ENCODE peak calls at places on chromosome 10, in eight cellular contexts. T, A, K, L, X, Y, V and O are unnamed samples.

GRCh38 chr10:3085785-3086567 is 18.6 kb downstream of the PFKP start:
- DNase-seq in T (no peak), A (peak), K (no peak), L (no peak), X (no peak), Y (no peak), V (no peak), O (no peak)

GRCh38 chr10:67119648-67120047 is 193.8 kb downstream of the LRRTM3 start:
- DNase-seq in T (no peak), A (no peak), K (no peak), L (no peak), X (no peak), Y (no peak), V (no peak), O (no peak)

GRCh38 chr10:103765981-103766380 is 89.4 kb downstream of the SH3PXD2A start:
- DNase-seq in T (no peak), A (no peak), K (no peak), L (no peak), X (peak), Y (no peak), V (no peak), O (no peak)

GRCh38 chr10:71217266-71218045 is 5.1 kb downstream of the UNC5B start:
- DNase-seq in T (no peak), A (no peak), K (peak), L (no peak), X (no peak), Y (no peak), V (no peak), O (peak)

GRCh38 chr10:75283150-75284096 is 47.7 kb upstream of the COMTD1 start:
- DNase-seq in T (peak), A (no peak), K (peak), L (no peak), X (no peak), Y (no peak), V (no peak), O (no peak)

GRCh38 chr10:1274746-1275544 is 218.8 kb downstream of the WDR37 start:
- DNase-seq in T (no peak), A (no peak), K (no peak), L (no peak), X (no peak), Y (no peak), V (no peak), O (no peak)

GRCh38 chr10:72875250-72876055 is 18.1 kb upstream of the OIT3 start:
- DNase-seq in T (no peak), A (no peak), K (no peak), L (peak), X (no peak), Y (no peak), V (no peak), O (no peak)

GRCh38 chr10:72736176-72736795 is 44.3 kb downstream of the MCU start:
- DNase-seq in T (peak), A (no peak), K (no peak), L (peak), X (no peak), Y (no peak), V (no peak), O (no peak)

GRCh38 chr10:35533565-35533964 is 71.6 kb upstream of the GJD4 start:
- DNase-seq in T (no peak), A (no peak), K (no peak), L (no peak), X (no peak), Y (no peak), V (no peak), O (no peak)

GRCh38 chr10:94851263-94851662 is 87.2 kb upstream of the CYP2C9 start:
- DNase-seq in T (no peak), A (no peak), K (no peak), L (no peak), X (no peak), Y (no peak), V (no peak), O (no peak)

GRCh38 chr10:119370972-119371703 is 163.8 kb downstream of the GRK5 start:
- DNase-seq in T (peak), A (no peak), K (no peak), L (no peak), X (no peak), Y (no peak), V (peak), O (no peak)

GRCh38 chr10:878333-878753 is 53.2 kb downstream of the LARP4B start:
- DNase-seq in T (peak), A (no peak), K (no peak), L (no peak), X (no peak), Y (no peak), V (no peak), O (no peak)

GRCh38 chr10:24983946-24984345 is 31.5 kb upstream of the PRTFDC1 start:
- DNase-seq in T (no peak), A (no peak), K (no peak), L (no peak), X (no peak), Y (no peak), V (peak), O (no peak)

GRCh38 chr10:1577945-1578344 is 159.4 kb downstream of the ADARB2 start:
- DNase-seq in T (no peak), A (peak), K (no peak), L (no peak), X (no peak), Y (no peak), V (no peak), O (peak)

GRCh38 chr10:51109821-51110533 is 35.7 kb downstream of the PRKG1 start:
- DNase-seq in T (no peak), A (no peak), K (no peak), L (no peak), X (no peak), Y (no peak), V (peak), O (no peak)

GRCh38 chr10:12358863-12359647 is 9.7 kb downstream of the CAMK1D start:
- DNase-seq in T (no peak), A (no peak), K (no peak), L (no peak), X (no peak), Y (no peak), V (no peak), O (no peak)

GRCh38 chr10:94125856-94126255 is 132.1 kb downstream of the PLCE1 start:
- DNase-seq in T (no peak), A (no peak), K (no peak), L (no peak), X (no peak), Y (no peak), V (no peak), O (no peak)

GRCh38 chr10:14952851-14953451 is 945 bp downstream of the DCLRE1C start:
- DNase-seq in T (no peak), A (no peak), K (no peak), L (no peak), X (no peak), Y (no peak), V (no peak), O (no peak)

GRCh38 chr10:4623200-4623599 is 202.8 kb upstream of the AKR1E2 start:
- DNase-seq in T (no peak), A (no peak), K (no peak), L (no peak), X (no peak), Y (no peak), V (no peak), O (no peak)

GRCh38 chr10:100969175-100970075 is at the start of gene SEMA4G:
- DNase-seq in T (no peak), A (no peak), K (peak), L (no peak), X (peak), Y (peak), V (no peak), O (peak)

GRCh38 chr10:12181065-12181775 is 14.5 kb downstream of the NUDT5 start:
- DNase-seq in T (no peak), A (no peak), K (no peak), L (no peak), X (peak), Y (no peak), V (no peak), O (no peak)

GRCh38 chr10:92494522-92494921 is 79.4 kb downstream of the IDE start:
- DNase-seq in T (no peak), A (no peak), K (peak), L (no peak), X (no peak), Y (no peak), V (no peak), O (no peak)

GRCh38 chr10:114856544-114857287 is 35.1 kb downstream of the FHIP2A start:
- DNase-seq in T (no peak), A (no peak), K (no peak), L (no peak), X (no peak), Y (no peak), V (peak), O (no peak)

GRCh38 chr10:88850712-88851111 is 932 bp downstream of the ANKRD22 start:
- DNase-seq in T (no peak), A (no peak), K (no peak), L (no peak), X (no peak), Y (no peak), V (no peak), O (no peak)